ENCODE peak calls at places on chromosomes 1 and 21, in five cellular contexts. A is thoracic aorta, Z is type B pancreatic cell, X is ovary, O is bronchial epithelial cell. Q is an unnamed sample.

GRCh38 chr21:41933259-41934079 is 20.3 kb downstream of the C2CD2 start:
- DNase-seq in A (no peak), Z (no peak), X (peak), O (peak), Q (no peak)

GRCh38 chr1:231778009-231778719 is 151.6 kb downstream of the DISC1 start:
- DNase-seq in A (no peak), Z (no peak), X (no peak), O (peak), Q (no peak)

GRCh38 chr1:212020975-212021374 is 14.4 kb downstream of the INTS7 start:
- DNase-seq in A (no peak), Z (no peak), X (no peak), O (no peak), Q (no peak)

GRCh38 chr1:208036918-208037567 is 126.1 kb upstream of the CD34 start:
- DNase-seq in A (no peak), Z (no peak), X (no peak), O (no peak), Q (no peak)

GRCh38 chr1:235516862-235517446 is 12.7 kb upstream of the B3GALNT2 start:
- DNase-seq in A (no peak), Z (no peak), X (no peak), O (no peak), Q (no peak)

GRCh38 chr1:16677552-16678423 is 11.0 kb upstream of the RNU1-3 start:
- DNase-seq in A (no peak), Z (no peak), X (peak), O (peak), Q (no peak)

GRCh38 chr21:38165466-38166213 is 91.2 kb upstream of the KCNJ15 start:
- DNase-seq in A (no peak), Z (no peak), X (no peak), O (no peak), Q (no peak)

GRCh38 chr1:248174521-248174920 is at the start of gene OR2M2:
- DNase-seq in A (no peak), Z (no peak), X (no peak), O (no peak), Q (no peak)

GRCh38 chr1:67721650-67722291 is 36.8 kb downstream of the GADD45A start:
- DNase-seq in A (no peak), Z (no peak), X (no peak), O (no peak), Q (no peak)

GRCh38 chr1:212124891-212125582 is 89.5 kb downstream of the DTL start:
- DNase-seq in A (no peak), Z (no peak), X (no peak), O (peak), Q (no peak)

GRCh38 chr1:10471411-10472219 is 714 bp downstream of the DFFA start:
- DNase-seq in A (no peak), Z (no peak), X (no peak), O (peak), Q (peak)

GRCh38 chr1:183027031-183027430 is 3.8 kb downstream of the LAMC1 start:
- DNase-seq in A (no peak), Z (no peak), X (no peak), O (no peak), Q (no peak)

GRCh38 chr1:40393173-40393572 is 19.6 kb downstream of the SMAP2 start:
- DNase-seq in A (no peak), Z (no peak), X (no peak), O (no peak), Q (no peak)

GRCh38 chr21:29656504-29657227 is 283.1 kb downstream of the GRIK1 start:
- DNase-seq in A (no peak), Z (no peak), X (no peak), O (peak), Q (no peak)

GRCh38 chr1:33400153-33400552 is 30.7 kb downstream of the PHC2 start:
- DNase-seq in A (no peak), Z (no peak), X (no peak), O (no peak), Q (no peak)

GRCh38 chr1:66833112-66833511 is 32.0 kb upstream of the INSL5 start:
- DNase-seq in A (no peak), Z (no peak), X (no peak), O (no peak), Q (no peak)

GRCh38 chr1:183180213-183180612 is 5.9 kb upstream of the LAMC2 start:
- DNase-seq in A (peak), Z (no peak), X (peak), O (peak), Q (no peak)

GRCh38 chr1:70071597-70071996 is 133.8 kb downstream of the LRRC40 start:
- DNase-seq in A (no peak), Z (no peak), X (peak), O (no peak), Q (no peak)

GRCh38 chr1:201551877-201552731 is 13.2 kb downstream of the NAV1 start:
- DNase-seq in A (no peak), Z (no peak), X (no peak), O (peak), Q (no peak)

GRCh38 chr1:110011527-110012041 is 22.8 kb upstream of the STRIP1 start:
- DNase-seq in A (no peak), Z (no peak), X (no peak), O (peak), Q (no peak)

GRCh38 chr1:17046043-17046657 is 7.7 kb downstream of the SDHB start:
- DNase-seq in A (no peak), Z (no peak), X (no peak), O (peak), Q (no peak)

GRCh38 chr1:3001471-3002348 is 19.6 kb upstream of the ACTRT2 start:
- DNase-seq in A (no peak), Z (no peak), X (no peak), O (no peak), Q (peak)

GRCh38 chr1:168618351-168618750 is 41.9 kb downstream of the XCL1 start:
- DNase-seq in A (no peak), Z (no peak), X (no peak), O (no peak), Q (no peak)

GRCh38 chr1:153598309-153599172 is 14.4 kb downstream of the S100A16 start:
- DNase-seq in A (no peak), Z (no peak), X (no peak), O (peak), Q (peak)

GRCh38 chr1:202807367-202807925 is 775 bp downstream of the KDM5B start:
- DNase-seq in A (no peak), Z (peak), X (peak), O (no peak), Q (peak)

GRCh38 chr1:205376739-205377138 is 20.0 kb upstream of the KLHDC8A start:
- DNase-seq in A (no peak), Z (no peak), X (no peak), O (peak), Q (no peak)

GRCh38 chr1:9293512-9294439 is 1.1 kb downstream of the SPSB1 start:
- DNase-seq in A (no peak), Z (no peak), X (no peak), O (peak), Q (peak)

GRCh38 chr1:42658880-42659337 is 686 bp downstream of the PPIH start:
- DNase-seq in A (no peak), Z (no peak), X (no peak), O (peak), Q (no peak)

GRCh38 chr1:42660907-42661500 is 2.8 kb downstream of the PPIH start:
- DNase-seq in A (no peak), Z (no peak), X (no peak), O (no peak), Q (no peak)

DNA sequence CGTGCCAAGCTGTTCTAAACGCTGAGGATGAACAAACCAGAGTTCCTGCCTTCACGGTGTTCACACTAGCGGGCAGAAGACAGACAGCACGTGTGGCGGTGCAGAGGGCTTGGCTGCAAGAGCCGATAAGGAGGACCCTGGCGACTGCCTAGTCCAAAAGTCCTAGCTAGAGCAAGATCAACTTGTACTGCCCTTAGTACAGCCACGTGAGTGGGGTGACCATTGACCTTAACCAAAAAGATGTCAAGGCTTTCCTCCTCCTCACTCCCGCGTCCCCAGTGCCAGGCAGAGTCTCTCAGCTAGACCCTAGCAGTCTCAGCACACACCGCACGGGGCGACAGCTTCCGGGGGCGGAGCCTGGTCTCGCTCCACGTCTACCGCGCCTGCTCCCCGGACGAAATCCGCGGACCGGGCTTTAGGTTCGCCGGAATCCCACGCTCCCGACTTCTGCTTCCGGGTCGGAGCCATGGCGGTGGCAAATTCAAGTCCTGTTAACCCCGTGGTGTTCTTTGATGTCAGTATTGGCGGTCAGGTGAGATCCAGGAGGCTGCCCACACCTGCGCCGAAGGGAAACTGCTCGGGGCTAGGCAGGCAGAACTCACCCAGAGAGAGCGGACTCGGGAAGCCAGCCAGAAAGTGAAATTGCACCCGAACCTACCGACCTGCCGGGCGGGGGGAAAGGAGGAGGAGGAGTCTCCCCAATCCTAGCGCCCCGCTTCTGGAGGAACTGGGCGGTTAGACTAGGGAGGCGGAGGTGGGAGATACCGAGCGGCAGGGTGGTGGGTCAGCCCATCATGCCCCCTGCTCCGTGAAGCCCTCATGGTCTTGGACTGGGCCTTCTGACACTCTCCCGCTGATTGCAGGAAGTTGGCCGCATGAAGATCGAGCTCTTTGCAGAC is at the start of gene PPIH:
- DNase-seq in A (peak), Z (peak), X (peak), O (peak), Q (peak)
- TF ChIP-seq CTCF in A (peak), Z (peak), X (peak), O (peak), Q (no peak)

GRCh38 chr1:216523449-216524190 is 100.4 kb upstream of the USH2A start:
- DNase-seq in A (no peak), Z (no peak), X (no peak), O (peak), Q (no peak)

GRCh38 chr1:216521477-216521876 is 98.2 kb upstream of the USH2A start:
- DNase-seq in A (no peak), Z (no peak), X (no peak), O (no peak), Q (no peak)

GRCh38 chr1:216523043-216523442 is 99.8 kb upstream of the USH2A start:
- DNase-seq in A (no peak), Z (no peak), X (no peak), O (no peak), Q (no peak)

DNA sequence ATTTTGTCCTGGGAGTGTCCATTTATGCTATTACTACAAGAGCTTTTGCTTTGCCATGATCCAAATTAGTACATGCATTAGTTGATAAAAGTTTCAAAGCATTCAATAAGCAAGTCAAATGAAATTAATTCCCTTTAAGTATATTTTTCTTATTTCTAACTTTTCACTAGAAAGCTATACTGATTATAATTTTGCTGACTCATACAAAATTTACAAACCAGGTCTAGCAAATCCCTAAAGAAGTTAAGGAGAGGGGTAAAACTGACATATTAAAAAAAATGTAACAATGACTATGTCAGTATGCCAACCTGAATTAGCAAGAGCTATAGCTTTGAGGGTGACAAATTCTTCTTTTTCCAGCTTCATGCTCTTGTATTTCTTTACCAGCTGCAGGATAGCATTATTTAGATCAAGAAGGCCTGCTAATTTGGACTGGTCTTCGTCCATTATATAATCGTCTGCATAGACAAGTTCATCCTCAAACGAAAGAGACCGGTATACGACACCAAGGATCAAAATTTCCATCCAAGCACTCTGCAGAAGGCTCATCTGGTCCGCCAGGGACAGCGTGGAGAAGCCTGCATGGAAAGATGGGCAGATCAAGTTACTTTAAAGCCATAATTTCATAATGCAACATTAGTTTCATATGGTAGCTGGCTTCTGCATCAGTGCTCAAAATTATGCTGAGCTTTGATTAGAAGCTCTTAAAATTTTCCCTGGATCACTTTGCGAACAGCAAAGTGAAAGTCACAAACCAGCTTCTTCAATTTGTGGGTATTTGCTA is 95.8 kb upstream of the USH2A start:
- DNase-seq in A (no peak), Z (no peak), X (no peak), O (no peak), Q (no peak)
- TF ChIP-seq CTCF in A (no peak), Z (no peak), X (no peak), O (no peak), Q (no peak)

GRCh38 chr1:15328245-15328784 is 81.3 kb downstream of the FHAD1 start:
- DNase-seq in A (no peak), Z (no peak), X (peak), O (no peak), Q (no peak)

GRCh38 chr1:15330028-15330427 is 79.7 kb upstream of the EFHD2 start:
- DNase-seq in A (no peak), Z (no peak), X (no peak), O (peak), Q (no peak)

GRCh38 chr1:15329481-15329815 is 80.2 kb upstream of the EFHD2 start:
- DNase-seq in A (no peak), Z (no peak), X (no peak), O (no peak), Q (no peak)

GRCh38 chr1:15326691-15327530 is 79.9 kb downstream of the FHAD1 start:
- DNase-seq in A (no peak), Z (no peak), X (no peak), O (no peak), Q (no peak)

GRCh38 chr1:15328785-15329480 is 80.8 kb upstream of the EFHD2 start:
- DNase-seq in A (no peak), Z (no peak), X (peak), O (peak), Q (no peak)
- TF ChIP-seq CTCF in A (peak), Z (no peak), X (peak), O (peak), Q (no peak)

GRCh38 chr1:152034654-152035405 is 2.0 kb downstream of the S100A11 start:
- DNase-seq in A (no peak), Z (no peak), X (no peak), O (peak), Q (peak)

GRCh38 chr1:152034324-152034653 is 2.5 kb downstream of the S100A11 start:
- DNase-seq in A (no peak), Z (no peak), X (no peak), O (no peak), Q (no peak)

GRCh38 chr1:152037920-152038658 is 1.3 kb upstream of the S100A11 start:
- DNase-seq in A (no peak), Z (no peak), X (no peak), O (peak), Q (no peak)

GRCh38 chr1:152036316-152037216 is at the start of gene S100A11:
- DNase-seq in A (peak), Z (peak), X (peak), O (peak), Q (peak)

DNA sequence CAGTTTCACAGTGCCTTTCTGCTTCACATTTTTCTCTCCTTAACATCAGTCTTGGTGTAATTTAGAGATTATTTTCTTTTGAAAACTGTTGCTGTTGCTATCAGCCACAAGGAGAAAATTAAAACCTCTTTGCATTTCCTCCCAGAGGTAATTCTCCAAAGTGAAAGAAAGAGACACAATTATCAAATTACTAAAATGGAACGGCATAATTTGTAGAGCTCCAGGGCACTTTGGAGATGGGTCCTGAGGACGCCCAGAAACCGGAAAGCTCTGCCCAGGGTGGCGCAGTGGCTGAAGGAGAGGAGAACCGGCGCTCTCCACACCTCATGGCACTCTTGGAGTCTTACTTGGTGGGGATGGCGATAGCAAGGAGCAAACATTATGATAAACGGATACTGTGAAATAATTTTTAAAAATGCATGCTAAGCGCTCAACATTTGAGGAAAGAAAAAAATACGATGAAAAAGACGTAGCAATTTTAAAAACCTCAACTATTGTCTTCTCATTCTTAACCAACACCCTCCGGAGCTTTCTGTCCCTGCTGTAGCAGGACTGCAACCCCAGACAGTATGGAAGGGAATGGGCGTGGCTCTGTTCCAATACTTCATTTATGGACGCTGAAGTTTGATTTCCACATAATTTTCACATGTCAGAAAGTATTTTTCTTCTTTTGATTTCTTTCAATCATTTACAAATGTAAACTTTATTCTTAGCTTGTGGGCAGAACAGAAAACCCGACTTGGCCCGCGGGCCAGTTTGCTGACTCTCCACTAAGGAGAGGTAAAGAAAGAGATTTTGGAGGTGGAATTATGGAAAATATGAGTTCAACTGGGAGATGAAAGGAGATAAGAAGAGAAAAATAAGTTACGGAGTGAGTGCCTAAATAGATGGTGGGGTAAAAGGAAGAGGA is 1.1 kb downstream of the S100A11 start:
- DNase-seq in A (no peak), Z (no peak), X (no peak), O (no peak), Q (no peak)
- TF ChIP-seq CTCF in A (no peak), Z (no peak), X (no peak), O (no peak), Q (no peak)

DNA sequence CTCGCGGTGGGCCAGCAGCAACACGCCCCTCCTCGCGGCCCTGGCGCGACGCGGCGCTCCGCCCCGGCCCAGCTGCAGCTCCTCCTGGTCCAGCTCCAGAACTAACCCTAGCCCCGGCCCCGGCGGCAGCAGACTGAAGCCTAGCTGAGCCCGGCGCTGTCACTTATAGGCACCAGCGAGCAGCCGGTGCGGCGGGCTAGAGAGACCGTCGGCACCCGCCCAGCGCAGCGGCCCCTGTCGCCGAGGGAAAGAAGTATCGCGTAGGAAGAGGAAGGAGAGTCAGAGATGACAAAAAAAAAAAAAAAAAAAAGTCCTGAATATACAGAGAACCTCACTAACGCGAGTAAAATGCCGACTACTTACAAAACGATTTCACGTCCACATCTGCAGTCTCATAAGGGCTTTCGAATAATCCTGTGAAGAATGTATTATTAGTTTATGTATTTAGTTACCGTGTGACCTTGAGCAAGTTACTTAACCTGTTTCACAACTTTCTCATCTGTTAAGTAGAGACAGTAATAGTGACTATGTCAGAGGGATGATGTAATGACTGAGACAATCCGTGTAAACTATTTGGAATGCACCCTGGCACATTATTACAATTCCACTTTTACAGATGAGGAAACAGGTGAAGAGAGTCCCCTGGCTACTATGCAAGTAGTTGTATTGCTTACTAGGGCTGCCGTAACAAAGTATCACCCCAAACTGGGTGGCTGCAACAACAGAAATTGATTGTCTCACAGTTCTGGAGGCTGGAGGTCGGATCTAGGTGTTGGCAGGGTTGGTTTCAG is at the start of gene SLC9A1:
- DNase-seq in A (peak), Z (peak), X (peak), O (peak), Q (peak)
- TF ChIP-seq CTCF in A (peak), Z (peak), X (peak), O (peak), Q (peak)